ENCODE peak calls at places on chromosomes 1 and 21, in seven cellular contexts. N, Z, V, D, F, C and G are unnamed samples.

GRCh38 chr1:61741682-61742619 is at the start of gene PATJ:
- DNase-seq in N (peak), C (peak), Z (peak), F (peak), V (peak), D (peak), G (peak)

GRCh38 chr1:33346921-33347649 is 26.2 kb upstream of the A3GALT2 start:
- DNase-seq in C (peak), F (peak), V (no peak), D (no peak), Z (peak), N (no peak), G (no peak)

GRCh38 chr1:61157420-61157987 is 75.1 kb downstream of the NFIA start:
- DNase-seq in D (no peak), C (no peak), V (no peak), N (no peak), F (peak), Z (peak), G (no peak)

GRCh38 chr21:42233067-42233981 is 14.4 kb downstream of the ABCG1 start:
- DNase-seq in F (no peak), V (peak), N (peak), C (peak), Z (peak), D (peak), G (no peak)

GRCh38 chr1:209911746-209912145 is 26.3 kb upstream of the SYT14 start:
- DNase-seq in V (no peak), Z (no peak), N (no peak), F (peak), C (no peak), D (no peak), G (peak)

GRCh38 chr1:6494627-6495026 is 3.2 kb upstream of the PLEKHG5 start:
- DNase-seq in C (no peak), D (peak), F (no peak), Z (no peak), N (no peak), V (no peak), G (no peak)

GRCh38 chr1:228488107-228488817 is 1.1 kb downstream of the RNF187 start:
- DNase-seq in N (peak), D (no peak), Z (peak), F (no peak), C (no peak), V (no peak), G (no peak)

GRCh38 chr1:11787251-11787803 is 18.4 kb downstream of the MTHFR start:
- DNase-seq in F (peak), V (peak), N (peak), Z (peak), C (peak), D (peak), G (no peak)

GRCh38 chr1:29849038-29849750 is 612.9 kb downstream of the PTPRU start:
- DNase-seq in V (no peak), F (peak), N (no peak), Z (peak), D (no peak), C (peak), G (no peak)

GRCh38 chr21:45590246-45590725 is 48.0 kb upstream of the SLC19A1 start:
- DNase-seq in V (peak), F (peak), Z (peak), D (peak), N (peak), C (peak), G (no peak)

GRCh38 chr21:37564924-37565529 is 198.5 kb downstream of the DYRK1A start:
- DNase-seq in N (no peak), V (no peak), C (no peak), Z (peak), F (no peak), D (no peak), G (no peak)

GRCh38 chr1:225454067-225454618 is 26.3 kb upstream of the LBR start:
- DNase-seq in C (no peak), V (no peak), Z (no peak), F (no peak), D (no peak), N (no peak), G (peak)

GRCh38 chr1:225451840-225452515 is 24.1 kb upstream of the LBR start:
- DNase-seq in N (peak), D (no peak), F (no peak), C (no peak), Z (no peak), V (peak), G (no peak)

GRCh38 chr1:225458222-225458631 is 30.4 kb upstream of the LBR start:
- DNase-seq in Z (no peak), V (no peak), D (no peak), N (no peak), F (no peak), C (no peak), G (no peak)

GRCh38 chr1:225451340-225451739 is 23.5 kb upstream of the LBR start:
- DNase-seq in Z (no peak), D (no peak), F (peak), N (peak), V (peak), C (no peak), G (no peak)

DNA sequence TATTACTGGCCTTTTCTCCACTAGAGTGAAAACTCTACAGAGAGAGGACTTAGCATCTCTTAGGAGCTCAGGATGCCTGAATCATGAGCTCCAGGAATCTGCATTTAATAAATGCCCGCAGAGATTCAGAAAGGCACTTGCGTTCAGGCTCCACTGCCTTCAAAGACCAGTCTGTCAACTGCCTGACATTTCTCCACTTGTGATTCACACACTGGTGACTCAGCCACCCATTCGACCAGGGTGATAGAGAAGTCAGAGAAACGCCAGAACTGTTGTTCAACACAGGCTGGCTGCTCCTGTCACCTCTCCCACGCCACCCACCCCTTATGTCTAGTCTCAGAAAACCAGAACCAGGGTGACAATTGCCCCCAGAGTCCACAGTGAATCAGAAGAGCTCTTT is 26.9 kb upstream of the LBR start:
- DNase-seq in Z (peak), D (no peak), F (peak), V (peak), C (no peak), N (no peak), G (peak)
- H3K27ac ChIP-seq in Z (no peak), D (no peak), F (no peak), V (no peak), C (no peak), N (peak), G (peak)

DNA sequence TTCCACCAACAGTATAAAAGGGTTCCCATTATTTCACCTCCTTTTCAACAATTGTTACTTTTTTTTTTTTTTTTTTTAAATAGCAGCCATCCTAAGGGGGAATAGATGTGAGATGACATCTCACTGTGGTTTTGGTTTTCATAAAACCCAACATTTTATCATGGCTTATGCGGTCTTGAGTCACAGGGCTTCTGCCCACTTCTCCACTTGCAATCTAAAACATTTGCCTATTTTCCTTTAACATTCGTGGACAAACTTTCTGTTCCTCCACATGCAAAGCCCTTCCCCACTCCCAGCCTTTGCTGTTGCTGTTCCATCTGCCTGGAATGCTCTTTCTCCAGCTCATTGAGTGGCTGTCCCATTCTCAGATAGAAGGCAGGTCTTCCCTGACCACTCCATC is 239.7 kb upstream of the KCNK2 start:
- DNase-seq in V (no peak), D (no peak), Z (no peak), F (no peak), C (no peak), N (no peak), G (no peak)
- H3K27ac ChIP-seq in V (no peak), D (no peak), Z (no peak), F (no peak), C (no peak), N (no peak), G (no peak)

GRCh38 chr1:68796888-68797287 is 300.0 kb upstream of the DEPDC1 start:
- DNase-seq in D (no peak), V (no peak), C (no peak), F (no peak), Z (no peak), N (no peak), G (no peak)
- H3K27ac ChIP-seq in D (no peak), V (no peak), C (no peak), F (no peak), Z (no peak), N (no peak), G (no peak)

GRCh38 chr1:117678246-117678977 is 72.6 kb downstream of the TENT5C start:
- DNase-seq in D (no peak), Z (no peak), F (no peak), V (no peak), C (no peak), N (no peak), G (no peak)
- H3K27ac ChIP-seq in D (peak), Z (no peak), F (no peak), V (no peak), C (no peak), N (no peak), G (no peak)

GRCh38 chr21:16116067-16116466 is 386.3 kb downstream of the USP25 start:
- DNase-seq in N (no peak), F (no peak), C (no peak), Z (no peak), D (no peak), V (no peak), G (no peak)
- H3K27ac ChIP-seq in N (no peak), F (no peak), C (no peak), Z (no peak), D (peak), V (no peak), G (peak)

GRCh38 chr1:173856014-173856413 is 11.8 kb downstream of the GAS5 start:
- DNase-seq in F (no peak), V (no peak), C (no peak), Z (no peak), N (no peak), D (no peak), G (no peak)

GRCh38 chr1:173857363-173857917 is 10.3 kb downstream of the GAS5 start:
- DNase-seq in Z (no peak), D (no peak), C (no peak), F (no peak), N (no peak), V (no peak), G (no peak)

GRCh38 chr1:173856903-173857302 is 10.9 kb downstream of the GAS5 start:
- DNase-seq in D (no peak), V (no peak), F (no peak), Z (no peak), C (no peak), N (no peak), G (no peak)

GRCh38 chr1:173852105-173852504 is 15.7 kb downstream of the GAS5 start:
- DNase-seq in D (no peak), F (no peak), N (no peak), C (no peak), V (no peak), Z (no peak), G (no peak)

DNA sequence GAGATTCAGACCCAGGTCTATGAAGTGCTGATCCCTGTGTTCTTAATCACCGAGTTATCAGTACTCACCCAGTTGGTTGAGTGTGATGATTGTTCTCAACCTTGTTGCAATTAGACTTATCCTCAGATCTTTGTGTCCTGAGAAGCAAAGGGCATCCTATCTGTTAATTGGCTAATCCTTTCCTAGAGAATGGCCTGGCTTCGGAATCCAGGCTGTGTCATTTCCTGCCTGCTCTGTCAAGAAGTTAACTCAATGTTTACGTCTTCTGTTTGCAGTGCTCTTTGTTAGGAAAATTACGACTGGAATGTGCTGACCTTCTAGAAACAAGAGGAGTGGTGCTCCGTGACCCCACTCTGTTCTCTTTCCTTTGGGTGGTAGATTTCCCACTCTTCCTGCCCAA is 14.7 kb downstream of the GAS5 start:
- DNase-seq in N (no peak), D (no peak), V (no peak), Z (peak), F (no peak), C (peak), G (no peak)
- H3K27ac ChIP-seq in N (peak), D (peak), V (peak), Z (peak), F (no peak), C (peak), G (peak)

GRCh38 chr1:213820362-213821149 is 167.2 kb upstream of the PROX1 start:
- DNase-seq in N (no peak), D (no peak), V (no peak), C (no peak), Z (peak), F (no peak), G (no peak)
- H3K27ac ChIP-seq in N (no peak), D (no peak), V (no peak), C (no peak), Z (no peak), F (no peak), G (no peak)